ENCODE peak calls at places on chromosomes 4 and X, in nine cellular contexts. C is stomach, Y is A549, Z is WERI-Rb-1, Q is AG10803, O is B cell, W is upper lobe of right lung, X is fibroblast of pulmonary artery, I is cardiac muscle cell. U is an unnamed sample.

GRCh38 chrX:67544281-67544680 is 460 bp downstream of the AR start:
- DNase-seq in Q (no peak), I (peak), C (peak), Z (no peak), O (no peak), X (peak), W (peak), Y (peak), U (peak)

GRCh38 chr4:56786955-56787354 is 34.5 kb downstream of the SPINK2 start:
- DNase-seq in Z (peak), C (peak), X (peak), W (peak), Q (peak), O (no peak), I (no peak), Y (no peak), U (peak)

GRCh38 chr4:47065099-47065498 is 33.7 kb downstream of the GABRB1 start:
- DNase-seq in I (no peak), W (no peak), O (no peak), Y (no peak), X (peak), Q (no peak), C (no peak), Z (no peak), U (no peak)

GRCh38 chrX:131869182-131869581 is 153.9 kb upstream of the STK26 start:
- DNase-seq in Y (no peak), C (no peak), W (no peak), Z (no peak), X (no peak), Q (no peak), O (no peak), I (no peak), U (no peak)

GRCh38 chrX:118521435-118521834 is 25.8 kb downstream of the DOCK11 start:
- DNase-seq in W (no peak), O (no peak), Q (peak), X (peak), Y (no peak), C (no peak), Z (no peak), I (no peak), U (no peak)

GRCh38 chr4:55002431-55002830 is 123.0 kb downstream of the KDR start:
- DNase-seq in X (no peak), O (no peak), I (no peak), Y (no peak), C (no peak), Q (no peak), Z (no peak), W (no peak), U (no peak)

GRCh38 chr4:41569957-41570356 is 32.0 kb downstream of the LIMCH1 start:
- DNase-seq in O (no peak), I (peak), X (no peak), Y (peak), Q (no peak), W (no peak), Z (peak), C (no peak), U (no peak)

GRCh38 chr4:83125738-83126141 is 11.2 kb upstream of the PLAC8 start:
- DNase-seq in Q (no peak), I (no peak), Y (no peak), X (no peak), W (no peak), O (no peak), Z (no peak), C (peak), U (no peak)

GRCh38 chr4:56226579-56226978 is 160.7 kb downstream of the AASDH start:
- DNase-seq in W (no peak), X (no peak), C (no peak), Z (no peak), Q (no peak), O (no peak), I (no peak), Y (no peak), U (no peak)

GRCh38 chr4:16269742-16270522 is 43.7 kb upstream of the TAPT1 start:
- DNase-seq in O (no peak), Q (peak), W (no peak), Z (no peak), I (no peak), C (no peak), Y (no peak), X (peak), U (no peak)

GRCh38 chrX:14963447-14964236 is 90.4 kb downstream of the MOSPD2 start:
- DNase-seq in O (no peak), Y (peak), X (peak), W (no peak), I (no peak), Q (peak), Z (no peak), C (no peak), U (no peak)

GRCh38 chr4:5892321-5893012 is 419 bp downstream of the CRMP1 start:
- DNase-seq in Q (no peak), W (no peak), O (peak), I (peak), C (no peak), X (no peak), Y (no peak), Z (peak), U (peak)

GRCh38 chr4:78936989-78937388 is 2.2 kb downstream of the PAQR3 start:
- DNase-seq in Y (no peak), I (no peak), Q (no peak), W (no peak), Z (no peak), C (no peak), O (no peak), X (no peak), U (no peak)

GRCh38 chr4:88077911-88078310 is 70.5 kb downstream of the PKD2 start:
- DNase-seq in W (no peak), Z (no peak), C (no peak), I (no peak), O (no peak), X (no peak), Y (no peak), Q (peak), U (no peak)

GRCh38 chr4:86178216-86178615 is 181.6 kb downstream of the MAPK10 start:
- DNase-seq in W (no peak), O (no peak), Q (no peak), Y (peak), I (no peak), Z (no peak), C (no peak), X (no peak), U (no peak)
- TF ChIP-seq CTCF in W (no peak), O (no peak), Q (no peak), Y (no peak), I (no peak), Z (no peak), C (no peak), X (no peak), U (no peak)

GRCh38 chr4:147479817-147480216 is 1.1 kb upstream of the EDNRA start:
- DNase-seq in Z (no peak), O (no peak), Y (no peak), X (peak), C (no peak), W (no peak), I (no peak), Q (peak), U (no peak)
- TF ChIP-seq CTCF in Z (no peak), O (no peak), Y (no peak), X (no peak), C (no peak), W (no peak), I (no peak), Q (no peak), U (no peak)

GRCh38 chrX:82676386-82676785 is 831.7 kb upstream of the POU3F4 start:
- DNase-seq in C (no peak), O (no peak), X (no peak), Q (no peak), W (no peak), I (no peak), Y (peak), Z (no peak), U (no peak)
- TF ChIP-seq CTCF in C (no peak), O (no peak), X (no peak), Q (no peak), W (no peak), I (no peak), Y (peak), Z (no peak), U (no peak)

GRCh38 chr4:170589597-170590191 is 499.9 kb upstream of the AADAT start:
- DNase-seq in Y (peak), X (peak), I (peak), Q (peak), O (no peak), C (no peak), W (no peak), Z (peak), U (no peak)
- TF ChIP-seq CTCF in Y (peak), X (no peak), I (no peak), Q (no peak), O (no peak), C (peak), W (no peak), Z (peak), U (peak)

DNA sequence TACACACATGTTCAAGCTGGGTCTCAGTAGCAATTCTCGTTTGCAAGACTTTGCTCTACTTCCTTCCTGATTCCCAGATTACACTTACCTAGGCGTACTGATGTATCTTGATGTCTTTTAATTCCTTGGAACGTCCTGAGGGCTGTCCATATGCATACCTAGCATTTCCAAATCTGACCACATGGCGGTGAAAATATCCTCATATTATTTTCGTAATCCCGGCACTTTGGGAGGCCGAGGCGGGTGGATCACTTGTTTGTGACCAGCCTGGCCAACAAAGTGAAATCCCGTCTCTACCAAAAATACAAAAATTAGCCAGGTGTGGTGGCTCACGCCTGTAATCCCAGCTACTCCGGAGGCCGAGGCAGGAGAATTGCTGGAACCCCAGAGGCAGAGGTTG is 1786.3 kb upstream of the TENM3 start:
- DNase-seq in Y (peak), W (no peak), C (no peak), Q (no peak), O (no peak), Z (no peak), X (no peak), I (no peak), U (no peak)
- TF ChIP-seq CTCF in Y (no peak), W (no peak), C (no peak), Q (no peak), O (no peak), Z (peak), X (no peak), I (no peak), U (no peak)

DNA sequence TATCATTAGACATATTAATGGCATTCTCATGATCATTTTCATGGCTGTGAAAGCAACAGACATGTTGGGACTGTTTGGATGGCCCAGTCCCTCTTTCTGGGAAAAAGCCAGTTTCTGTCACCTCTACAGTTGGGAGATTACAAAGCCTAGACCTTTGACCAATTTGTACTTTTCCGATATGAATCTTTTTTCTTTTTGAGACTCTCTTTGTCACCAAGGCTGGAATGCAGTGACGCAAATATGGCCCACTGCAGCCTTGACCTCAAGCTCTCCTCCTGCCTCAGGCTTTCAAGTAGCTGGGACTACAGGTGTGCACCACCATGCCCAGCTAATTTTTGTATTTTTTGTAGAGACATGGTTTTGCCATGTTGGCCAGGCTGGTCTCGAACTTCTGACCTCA is 9.4 kb downstream of the TBC1D25 start:
- DNase-seq in C (no peak), O (no peak), W (no peak), X (no peak), I (no peak), Q (no peak), Z (no peak), Y (no peak), U (no peak)
- TF ChIP-seq CTCF in C (no peak), O (no peak), W (no peak), X (no peak), I (no peak), Q (no peak), Z (no peak), Y (no peak), U (no peak)

DNA sequence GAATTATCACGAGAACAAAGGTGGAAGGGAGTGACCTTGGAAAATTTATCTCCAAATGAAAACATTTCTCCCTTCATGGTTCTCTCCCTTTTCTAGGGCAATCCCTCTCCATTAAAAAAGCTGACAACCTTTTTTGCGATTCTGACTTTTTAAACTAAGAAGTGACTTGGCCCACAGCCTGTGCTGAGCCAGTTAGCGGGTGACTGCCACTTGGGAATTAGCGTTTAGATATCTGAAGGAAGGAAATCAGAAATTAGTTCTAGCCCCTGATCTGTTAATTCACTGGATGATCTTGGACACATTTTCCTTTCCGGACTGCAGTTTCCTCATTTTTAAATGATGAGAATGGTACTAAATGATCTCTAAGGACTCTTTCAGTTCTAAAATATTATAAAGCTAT is 245.0 kb downstream of the FBXO8 start:
- DNase-seq in O (no peak), C (no peak), Y (no peak), W (no peak), Z (no peak), X (no peak), I (peak), Q (no peak), U (no peak)
- TF ChIP-seq CTCF in O (no peak), C (no peak), Y (no peak), W (no peak), Z (no peak), X (no peak), I (no peak), Q (no peak), U (no peak)

DNA sequence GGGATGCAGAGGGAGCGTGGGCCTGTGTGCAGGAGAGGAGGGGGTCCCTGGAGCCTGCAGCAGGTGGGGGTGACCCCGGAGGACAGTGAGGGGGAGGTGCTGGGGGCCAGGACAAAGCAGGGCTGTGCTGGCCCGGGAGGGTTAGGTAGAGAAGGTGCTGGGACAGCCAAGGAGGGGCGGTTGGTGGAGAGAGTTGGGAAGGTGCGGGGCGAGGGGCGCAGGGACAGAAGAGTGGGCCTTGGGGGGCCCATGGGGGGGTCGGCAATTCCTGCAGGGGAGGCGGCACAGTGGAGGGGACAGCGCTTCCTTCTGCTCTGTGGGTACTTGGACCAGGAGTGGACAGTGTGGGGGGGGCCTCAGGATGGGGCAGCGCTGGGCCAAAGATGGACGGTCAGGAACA is 32.5 kb downstream of the LRPAP1 start:
- DNase-seq in O (no peak), C (no peak), Q (no peak), W (no peak), Z (no peak), X (no peak), I (no peak), Y (no peak), U (no peak)
- TF ChIP-seq CTCF in O (no peak), C (no peak), Q (no peak), W (no peak), Z (no peak), X (no peak), I (no peak), Y (no peak), U (no peak)

GRCh38 chr4:101347557-101348366 is 436 bp upstream of the PPP3CA start:
- DNase-seq in I (peak), X (peak), Q (peak), O (peak), Z (peak), Y (peak), C (peak), W (peak), U (peak)
- TF ChIP-seq CTCF in I (peak), X (peak), Q (peak), O (no peak), Z (no peak), Y (no peak), C (no peak), W (no peak), U (no peak)

DNA sequence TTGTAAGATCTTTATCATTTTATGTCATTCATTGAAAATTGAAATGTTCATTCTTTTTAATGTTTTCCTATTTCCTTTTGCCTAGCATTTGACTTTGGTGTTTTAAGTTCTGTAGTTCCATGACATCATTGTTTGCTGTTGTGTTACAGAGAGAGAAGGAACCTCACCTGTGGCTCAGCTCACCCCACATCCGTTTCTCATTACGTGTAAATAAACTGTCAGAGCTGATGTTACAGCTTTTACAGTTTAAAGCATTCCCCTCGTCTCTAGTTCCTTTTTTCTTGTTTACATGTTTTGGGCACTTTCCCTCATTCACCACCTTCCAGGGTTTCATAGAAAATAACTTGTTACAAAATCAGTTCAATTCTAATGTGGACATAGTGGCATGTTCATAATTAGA is 137.2 kb downstream of the FNIP2 start:
- DNase-seq in Q (no peak), O (no peak), C (no peak), X (no peak), Z (no peak), W (no peak), I (no peak), Y (no peak), U (no peak)
- TF ChIP-seq CTCF in Q (no peak), O (no peak), C (no peak), X (no peak), Z (no peak), W (no peak), I (no peak), Y (no peak), U (no peak)

U was measured in nephron progenitor cell.